ENCODE peak calls at places on chromosomes 7 and 10, in six cellular contexts. One of them, this sample, is unnamed. For H3K4me1 and H3K9me3, the result is how much of the 10 kb centered on the place peaks cover.

GRCh38 chr7:10889266-10889898 is 84.3 kb upstream of the PHF14 start:
- DNase-seq in fibroblast of lung: peak
- DNase-seq in hepatocyte: peak
- DNase-seq in IMR-90: peak
- DNase-seq in spleen: no peak
- DNase-seq in heart right ventricle: no peak
- DNase-seq in this sample: no peak

GRCh38 chr7:25316366-25316765 is 88.1 kb upstream of the NPVF start:
- DNase-seq in fibroblast of lung: no peak
- DNase-seq in hepatocyte: no peak
- DNase-seq in IMR-90: no peak
- DNase-seq in spleen: no peak
- DNase-seq in heart right ventricle: no peak
- DNase-seq in this sample: no peak

GRCh38 chr10:20156511-20156910 is 340.3 kb downstream of the PLXDC2 start:
- DNase-seq in fibroblast of lung: no peak
- DNase-seq in hepatocyte: no peak
- DNase-seq in IMR-90: no peak
- DNase-seq in spleen: no peak
- DNase-seq in heart right ventricle: no peak
- DNase-seq in this sample: no peak

GRCh38 chr10:66167816-66168215 is 758.0 kb upstream of the LRRTM3 start:
- DNase-seq in fibroblast of lung: peak
- DNase-seq in hepatocyte: no peak
- DNase-seq in IMR-90: no peak
- DNase-seq in spleen: no peak
- DNase-seq in heart right ventricle: no peak
- DNase-seq in this sample: no peak

GRCh38 chr7:146115665-146116451 is 743 bp upstream of the CNTNAP2 start:
- DNase-seq in fibroblast of lung: peak
- DNase-seq in hepatocyte: peak
- DNase-seq in IMR-90: no peak
- DNase-seq in spleen: peak
- DNase-seq in heart right ventricle: peak
- DNase-seq in this sample: peak

GRCh38 chr10:121099601-121100000 is 248.4 kb downstream of the WDR11 start:
- DNase-seq in fibroblast of lung: no peak
- DNase-seq in hepatocyte: no peak
- DNase-seq in IMR-90: no peak
- DNase-seq in spleen: no peak
- DNase-seq in heart right ventricle: no peak
- DNase-seq in this sample: no peak

GRCh38 chr7:44796034-44796503 is 412 bp upstream of the PPIA start:
- DNase-seq in fibroblast of lung: peak
- DNase-seq in hepatocyte: no peak
- DNase-seq in IMR-90: peak
- DNase-seq in spleen: no peak
- DNase-seq in heart right ventricle: no peak
- DNase-seq in this sample: no peak

GRCh38 chr7:99839560-99840011 is 11.8 kb downstream of the CYP3A43 start:
- DNase-seq in fibroblast of lung: no peak
- DNase-seq in hepatocyte: peak
- DNase-seq in IMR-90: no peak
- DNase-seq in spleen: no peak
- DNase-seq in heart right ventricle: no peak
- DNase-seq in this sample: no peak

GRCh38 chr7:137772221-137772620 is 74.6 kb downstream of the DGKI start:
- DNase-seq in fibroblast of lung: no peak
- DNase-seq in hepatocyte: no peak
- DNase-seq in IMR-90: peak
- DNase-seq in spleen: no peak
- DNase-seq in heart right ventricle: no peak
- DNase-seq in this sample: no peak

GRCh38 chr10:43816351-43817321 is 168.0 kb upstream of the ZNF32 start:
- DNase-seq in fibroblast of lung: peak
- DNase-seq in hepatocyte: peak
- DNase-seq in IMR-90: peak
- DNase-seq in spleen: peak
- DNase-seq in heart right ventricle: no peak
- DNase-seq in this sample: peak

GRCh38 chr10:86253171-86254072 is 113.2 kb downstream of the GRID1 start:
- DNase-seq in fibroblast of lung: no peak
- DNase-seq in hepatocyte: peak
- DNase-seq in IMR-90: no peak
- DNase-seq in spleen: peak
- DNase-seq in heart right ventricle: no peak
- DNase-seq in this sample: no peak

GRCh38 chr7:8719102-8719501 is 285.7 kb downstream of the NXPH1 start:
- DNase-seq in fibroblast of lung: no peak
- DNase-seq in hepatocyte: no peak
- DNase-seq in IMR-90: no peak
- DNase-seq in spleen: no peak
- DNase-seq in heart right ventricle: no peak
- DNase-seq in this sample: no peak

GRCh38 chr7:318476-319266 is 28.7 kb downstream of the FOXL3 start:
- DNase-seq in fibroblast of lung: no peak
- DNase-seq in hepatocyte: no peak
- DNase-seq in IMR-90: no peak
- DNase-seq in spleen: peak
- DNase-seq in heart right ventricle: peak
- DNase-seq in this sample: peak

GRCh38 chr10:117631276-117632151 is 89.0 kb downstream of the EMX2 start:
- DNase-seq in fibroblast of lung: no peak
- DNase-seq in hepatocyte: peak
- DNase-seq in IMR-90: no peak
- DNase-seq in spleen: no peak
- DNase-seq in heart right ventricle: peak
- DNase-seq in this sample: peak

GRCh38 chr10:93160829-93161228 is 87.1 kb downstream of the CYP26A1 start:
- DNase-seq in fibroblast of lung: peak
- DNase-seq in hepatocyte: no peak
- DNase-seq in IMR-90: peak
- DNase-seq in spleen: no peak
- DNase-seq in heart right ventricle: peak
- DNase-seq in this sample: peak

GRCh38 chr10:132883391-132883881 is 58.9 kb downstream of the CFAP46 start:
- DNase-seq in fibroblast of lung: no peak
- DNase-seq in hepatocyte: no peak
- DNase-seq in IMR-90: peak
- DNase-seq in spleen: peak
- DNase-seq in heart right ventricle: peak
- DNase-seq in this sample: peak

GRCh38 chr7:99046722-99047121 is 97.2 kb downstream of the SMURF1 start:
- DNase-seq in fibroblast of lung: no peak
- DNase-seq in hepatocyte: no peak
- DNase-seq in IMR-90: no peak
- DNase-seq in spleen: no peak
- DNase-seq in heart right ventricle: no peak
- DNase-seq in this sample: no peak

GRCh38 chr10:12825255-12825654 is 176.3 kb downstream of the CCDC3 start:
- DNase-seq in fibroblast of lung: peak
- DNase-seq in hepatocyte: no peak
- DNase-seq in IMR-90: peak
- DNase-seq in spleen: no peak
- DNase-seq in heart right ventricle: no peak
- DNase-seq in this sample: no peak

GRCh38 chr7:138606251-138606650 is 94.9 kb downstream of the SVOPL start:
- DNase-seq in fibroblast of lung: no peak
- DNase-seq in hepatocyte: no peak
- DNase-seq in IMR-90: no peak
- DNase-seq in spleen: no peak
- DNase-seq in heart right ventricle: no peak
- DNase-seq in this sample: no peak

GRCh38 chr7:1566687-1567081 is 3.1 kb downstream of the PSMG3 start:
- DNase-seq in fibroblast of lung: no peak
- DNase-seq in hepatocyte: peak
- DNase-seq in IMR-90: no peak
- DNase-seq in spleen: no peak
- DNase-seq in heart right ventricle: no peak
- DNase-seq in this sample: no peak

GRCh38 chr7:1569440-1569832 is 396 bp downstream of the PSMG3 start:
- DNase-seq in fibroblast of lung: no peak
- DNase-seq in hepatocyte: no peak
- DNase-seq in IMR-90: no peak
- DNase-seq in spleen: no peak
- DNase-seq in heart right ventricle: no peak
- DNase-seq in this sample: no peak

GRCh38 chr7:1567082-1567771 is 2.6 kb downstream of the PSMG3 start:
- DNase-seq in fibroblast of lung: peak
- DNase-seq in hepatocyte: no peak
- DNase-seq in IMR-90: peak
- DNase-seq in spleen: no peak
- DNase-seq in heart right ventricle: no peak
- DNase-seq in this sample: no peak

GRCh38 chr7:1569016-1569415 is 816 bp downstream of the PSMG3 start:
- DNase-seq in fibroblast of lung: peak
- DNase-seq in hepatocyte: no peak
- DNase-seq in IMR-90: peak
- DNase-seq in spleen: no peak
- DNase-seq in heart right ventricle: no peak
- DNase-seq in this sample: no peak

DNA sequence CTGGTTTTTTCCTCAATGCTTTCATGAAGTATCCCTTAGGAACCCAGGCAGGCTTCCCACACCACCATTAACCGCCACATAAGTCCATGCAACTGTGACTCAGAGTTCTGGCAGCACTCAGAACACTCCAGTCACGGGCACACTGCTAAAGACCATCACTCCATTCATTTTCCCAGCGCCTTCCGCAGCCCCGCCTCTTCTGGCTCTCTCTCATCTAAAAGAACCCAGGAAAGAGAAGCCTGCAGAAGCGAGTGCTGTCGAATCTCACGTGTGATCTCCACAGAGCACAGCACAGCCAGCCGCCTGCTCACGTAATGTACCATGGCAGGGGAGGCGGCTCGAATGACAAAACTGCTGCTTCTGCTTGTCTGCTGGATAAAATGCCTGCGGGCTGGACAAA is 1.9 kb downstream of the PSMG3 start:
- DNase-seq in fibroblast of lung: peak
- DNase-seq in hepatocyte: peak
- DNase-seq in IMR-90: peak
- DNase-seq in spleen: no peak
- DNase-seq in heart right ventricle: no peak
- DNase-seq in this sample: no peak
- H3K4me1 ChIP-seq in fibroblast of lung: under half
- H3K4me1 ChIP-seq in hepatocyte: under half
- H3K4me1 ChIP-seq in IMR-90: under half
- H3K4me1 ChIP-seq in spleen: under half
- H3K4me1 ChIP-seq in heart right ventricle: under half
- H3K4me1 ChIP-seq in this sample: under half

DNA sequence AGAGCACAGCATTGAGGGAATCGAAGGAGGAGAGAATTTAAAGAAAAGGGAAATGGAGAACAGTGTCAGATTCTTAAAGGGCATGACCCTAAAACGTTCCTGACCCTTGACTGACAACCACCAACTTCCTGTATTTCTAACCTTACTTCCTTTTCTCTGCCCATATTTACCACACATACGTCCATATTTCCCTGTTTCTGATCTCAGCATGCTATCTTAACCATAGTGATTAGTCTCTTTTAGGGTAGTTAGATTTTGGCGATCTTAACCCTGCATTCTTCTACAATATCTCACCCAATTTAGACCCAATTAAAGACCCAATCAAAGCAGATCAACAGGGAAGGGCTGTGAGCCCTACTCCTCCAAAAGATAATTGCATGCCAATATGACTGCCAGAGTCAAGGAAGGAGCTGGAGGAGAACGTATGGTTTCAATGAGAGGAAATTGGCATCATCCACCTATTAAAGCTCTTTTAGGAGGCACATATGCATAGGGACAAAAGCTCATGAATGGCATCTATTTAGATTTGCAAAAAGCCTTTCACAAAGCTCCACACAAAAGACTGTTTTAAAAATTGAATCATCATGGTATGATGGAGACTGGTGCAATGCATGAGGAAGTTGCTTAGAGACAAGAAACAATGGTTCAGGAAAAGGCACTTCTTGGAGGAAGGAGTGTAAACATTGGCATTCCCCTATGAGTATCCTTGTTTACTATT is 49.0 kb upstream of the ARHGAP12 start:
- DNase-seq in fibroblast of lung: peak
- DNase-seq in hepatocyte: no peak
- DNase-seq in IMR-90: peak
- DNase-seq in spleen: no peak
- DNase-seq in heart right ventricle: no peak
- DNase-seq in this sample: no peak
- TF ChIP-seq CTCF in fibroblast of lung: no peak
- TF ChIP-seq CTCF in hepatocyte: no peak
- TF ChIP-seq CTCF in IMR-90: no peak
- TF ChIP-seq CTCF in spleen: no peak
- TF ChIP-seq CTCF in heart right ventricle: no peak
- TF ChIP-seq CTCF in this sample: no peak

GRCh38 chr7:156854654-156855053 is 38.3 kb downstream of the LMBR1 start:
- DNase-seq in fibroblast of lung: no peak
- DNase-seq in hepatocyte: no peak
- DNase-seq in IMR-90: no peak
- DNase-seq in spleen: no peak
- DNase-seq in heart right ventricle: no peak
- DNase-seq in this sample: no peak

GRCh38 chr7:156858523-156858922 is 34.5 kb downstream of the LMBR1 start:
- DNase-seq in fibroblast of lung: no peak
- DNase-seq in hepatocyte: no peak
- DNase-seq in IMR-90: no peak
- DNase-seq in spleen: no peak
- DNase-seq in heart right ventricle: no peak
- DNase-seq in this sample: no peak

GRCh38 chr7:156861212-156861611 is 31.8 kb downstream of the LMBR1 start:
- DNase-seq in fibroblast of lung: no peak
- DNase-seq in hepatocyte: no peak
- DNase-seq in IMR-90: no peak
- DNase-seq in spleen: no peak
- DNase-seq in heart right ventricle: no peak
- DNase-seq in this sample: no peak

GRCh38 chr7:156857757-156858156 is 35.2 kb downstream of the LMBR1 start:
- DNase-seq in fibroblast of lung: no peak
- DNase-seq in hepatocyte: no peak
- DNase-seq in IMR-90: no peak
- DNase-seq in spleen: no peak
- DNase-seq in heart right ventricle: no peak
- DNase-seq in this sample: no peak
- H3K9me3 ChIP-seq in fibroblast of lung: under half
- H3K9me3 ChIP-seq in hepatocyte: under half
- H3K9me3 ChIP-seq in IMR-90: under half
- H3K9me3 ChIP-seq in spleen: half or more
- H3K9me3 ChIP-seq in heart right ventricle: under half
- H3K9me3 ChIP-seq in this sample: under half

GRCh38 chr10:106401161-106401560 is 763.3 kb downstream of the SORCS1 start:
- DNase-seq in fibroblast of lung: peak
- DNase-seq in hepatocyte: no peak
- DNase-seq in IMR-90: peak
- DNase-seq in spleen: no peak
- DNase-seq in heart right ventricle: no peak
- DNase-seq in this sample: no peak
- H3K4me1 ChIP-seq in fibroblast of lung: under half
- H3K4me1 ChIP-seq in hepatocyte: under half
- H3K4me1 ChIP-seq in IMR-90: under half
- H3K4me1 ChIP-seq in spleen: under half
- H3K4me1 ChIP-seq in heart right ventricle: under half
- H3K4me1 ChIP-seq in this sample: under half